ENCODE peak calls at places on chromosomes 13 and 19, in seven cellular contexts. T is left lung, A is pancreas, Z is brain microvascular endothelial cell, X is stomach, K is dorsolateral prefrontal cortex, S is astrocyte. U is an unnamed sample.

GRCh38 chr13:59701261-59701660 is 462.5 kb downstream of the DIAPH3 start:
- DNase-seq in T (no peak), A (no peak), Z (no peak), X (no peak), K (no peak), S (no peak), U (no peak)

GRCh38 chr19:41746593-41747227 is 8.6 kb upstream of the CEACAM6 start:
- DNase-seq in T (peak; percentile 57), A (peak; percentile 41), Z (peak; percentile 35), X (peak; percentile 73), K (no peak), S (peak; percentile 4), U (no peak)

GRCh38 chr13:86856996-86857395 is 814.2 kb upstream of the SLITRK5 start:
- DNase-seq in T (no peak), A (no peak), Z (peak; percentile 60), X (no peak), K (no peak), S (peak; percentile 39), U (no peak)

GRCh38 chr13:95300625-95301134 is 571 bp downstream of the ABCC4 start:
- DNase-seq in T (peak; percentile 64), A (peak; percentile 45), Z (peak; percentile 20), X (peak; percentile 30), K (no peak), S (peak; percentile 40), U (peak; percentile 73)

GRCh38 chr13:50229935-50230334 is 214.7 kb downstream of the KCNRG start:
- DNase-seq in T (no peak), A (no peak), Z (no peak), X (no peak), K (no peak), S (peak; percentile 10), U (no peak)

GRCh38 chr13:72295173-72295572 is 428.2 kb upstream of the DACH1 start:
- DNase-seq in T (no peak), A (no peak), Z (no peak), X (no peak), K (no peak), S (peak; percentile 84), U (no peak)

GRCh38 chr19:48895226-48895625 is 3.3 kb downstream of the TULP2 start:
- DNase-seq in T (no peak), A (no peak), Z (no peak), X (no peak), K (no peak), S (no peak), U (no peak)

GRCh38 chr19:17829855-17830566 is 8.7 kb upstream of the INSL3 start:
- DNase-seq in T (no peak), A (peak; percentile 29), Z (peak; percentile 14), X (no peak), K (no peak), S (peak; percentile 14), U (peak; percentile 88)

GRCh38 chr13:82467626-82468025 is 1414.6 kb downstream of the SLITRK1 start:
- DNase-seq in T (no peak), A (no peak), Z (no peak), X (no peak), K (no peak), S (no peak), U (no peak)

GRCh38 chr13:41700790-41701310 is 243.5 kb downstream of the RGCC start:
- DNase-seq in T (no peak), A (peak; percentile 44), Z (peak; percentile 28), X (no peak), K (no peak), S (peak; percentile 70), U (no peak)

GRCh38 chr13:48545608-48546007 is 12.7 kb upstream of the RCBTB2 start:
- DNase-seq in T (no peak), A (no peak), Z (no peak), X (no peak), K (no peak), S (no peak), U (no peak)

GRCh38 chr13:45522571-45522970 is 57.8 kb downstream of the COG3 start:
- DNase-seq in T (no peak), A (no peak), Z (no peak), X (no peak), K (no peak), S (no peak), U (no peak)

GRCh38 chr19:3575260-3575741 is 2.6 kb downstream of the HMG20B start:
- DNase-seq in T (no peak), A (peak; percentile 12), Z (peak; percentile 49), X (peak; percentile 42), K (peak; percentile 48), S (no peak), U (no peak)

GRCh38 chr19:45327404-45328143 is 4.9 kb upstream of the CKM start:
- DNase-seq in T (no peak), A (no peak), Z (no peak), X (no peak), K (no peak), S (no peak), U (no peak)

GRCh38 chr19:16371540-16371986 is 46.9 kb downstream of the KLF2 start:
- DNase-seq in T (peak; percentile 79), A (no peak), Z (no peak), X (peak; percentile 85), K (no peak), S (no peak), U (no peak)

GRCh38 chr13:82076421-82076820 is 1735.5 kb upstream of the SPRY2 start:
- DNase-seq in T (no peak), A (no peak), Z (no peak), X (no peak), K (no peak), S (no peak), U (no peak)

GRCh38 chr13:25752957-25753540 is 298.8 kb downstream of the SHISA2 start:
- DNase-seq in T (peak; percentile 60), A (no peak), Z (peak; percentile 87), X (peak; percentile 67), K (no peak), S (peak; percentile 94), U (no peak)

GRCh38 chr13:38628554-38628953 is 58.3 kb upstream of the FREM2 start:
- DNase-seq in T (no peak), A (no peak), Z (no peak), X (no peak), K (no peak), S (no peak), U (no peak)

GRCh38 chr13:66660013-66660804 is 569.9 kb downstream of the PCDH9 start:
- DNase-seq in T (no peak), A (no peak), Z (peak; percentile 62), X (no peak), K (no peak), S (peak; percentile 74), U (no peak)

GRCh38 chr19:8631425-8631819 is 989 bp downstream of the NFILZ start:
- DNase-seq in T (peak; percentile 61), A (peak; percentile 55), Z (peak; percentile 83), X (no peak), K (no peak), S (peak; percentile 81), U (no peak)

GRCh38 chr13:110329258-110329657 is 22.2 kb downstream of the COL4A2 start:
- DNase-seq in T (no peak), A (no peak), Z (peak; percentile 60), X (no peak), K (no peak), S (no peak), U (no peak)

GRCh38 chr19:3080281-3080680 is 13.9 kb upstream of the GNA11 start:
- DNase-seq in T (no peak), A (no peak), Z (peak; percentile 36), X (no peak), K (no peak), S (peak; percentile 61), U (no peak)

GRCh38 chr19:42422576-42423461 is 4.4 kb downstream of the LIPE start:
- DNase-seq in T (no peak), A (no peak), Z (no peak), X (no peak), K (peak; percentile 57), S (no peak), U (no peak)

GRCh38 chr19:45231891-45232290 is 13.3 kb downstream of the EXOC3L2 start:
- DNase-seq in T (no peak), A (no peak), Z (no peak), X (no peak), K (no peak), S (no peak), U (no peak)

GRCh38 chr13:110396913-110397379 is 89.9 kb downstream of the COL4A2 start:
- DNase-seq in T (peak; percentile 80), A (peak; percentile 44), Z (peak; percentile 100), X (peak; percentile 62), K (no peak), S (peak; percentile 100), U (peak; percentile 84)

GRCh38 chr13:29369060-29369743 is 226.3 kb downstream of the SLC7A1 start:
- DNase-seq in T (no peak), A (no peak), Z (peak; percentile 11), X (no peak), K (no peak), S (peak; percentile 16), U (no peak)

GRCh38 chr19:58395220-58395978 is at the start of gene RNF225:
- DNase-seq in T (peak; percentile 69), A (peak; percentile 27), Z (no peak), X (no peak), K (no peak), S (no peak), U (peak; percentile 83)

GRCh38 chr13:100493418-100493817 is 95.2 kb downstream of the GGACT start:
- DNase-seq in T (no peak), A (no peak), Z (no peak), X (no peak), K (no peak), S (peak; percentile 40), U (no peak)

GRCh38 chr13:52615817-52616216 is 26.4 kb upstream of the HNRNPA1L2 start:
- DNase-seq in T (no peak), A (no peak), Z (no peak), X (no peak), K (no peak), S (no peak), U (no peak)

GRCh38 chr19:29748996-29749395 is 33.9 kb upstream of the C19orf12 start:
- DNase-seq in T (no peak), A (no peak), Z (no peak), X (no peak), K (no peak), S (no peak), U (no peak)

GRCh38 chr19:55206664-55207500 is 2.4 kb downstream of the PTPRH start:
- DNase-seq in T (peak; percentile 85), A (peak; percentile 91), Z (peak; percentile 91), X (peak; percentile 88), K (peak; percentile 51), S (peak; percentile 76), U (peak; percentile 94)
- H3K27ac ChIP-seq in T (no peak overlapping the region), A (peak overlapping the region; percentile 92), Z (peak overlapping the region; percentile 43), X (peak overlapping the region; percentile 82), K (peak overlapping the region; percentile 4), S (peak overlapping the region; percentile 53), U (peak overlapping the region; percentile 39)

GRCh38 chr19:13330285-13330684 is 176.0 kb downstream of the CACNA1A start:
- DNase-seq in T (no peak), A (no peak), Z (no peak), X (no peak), K (no peak), S (no peak), U (no peak)
- H3K27me3 ChIP-seq in T (peaks cover 30% of the 10 kb centered on the region), A (no peaks in the 10 kb centered on the region), Z (no peaks in the 10 kb centered on the region), X (peaks cover 27% of the 10 kb centered on the region), K (no peaks in the 10 kb centered on the region), S (no peaks in the 10 kb centered on the region), U (no peaks in the 10 kb centered on the region)

GRCh38 chr13:69935043-69935442 is 172.6 kb upstream of the ATXN8OS start:
- DNase-seq in T (no peak), A (no peak), Z (no peak), X (no peak), K (no peak), S (no peak), U (no peak)
- TF ChIP-seq CTCF in T (no peak), A (no peak), Z (peak; percentile 31), X (peak; percentile 19), K (no peak), S (peak; percentile 38), U (peak; percentile 37)

GRCh38 chr13:99355267-99356215 is 48.3 kb upstream of the GPR183 start:
- DNase-seq in T (no peak), A (no peak), Z (no peak), X (no peak), K (no peak), S (no peak), U (no peak)
- H3K27ac ChIP-seq in T (peak overlapping the region; percentile 64), A (peak overlapping the region; percentile 26), Z (peak overlapping the region; percentile 94), X (peak overlapping the region; percentile 26), K (no peak overlapping the region), S (peak overlapping the region; percentile 79), U (no peak overlapping the region)